ENCODE peak calls at places on chromosomes 5 and 9, in seven cellular contexts. One of them, this sample, is unnamed.

GRCh38 chr5:149759986-149760699 is 30.0 kb downstream of the PPARGC1B start:
- DNase-seq in fibroblast of mammary gland: no peak
- DNase-seq in tibial artery: no peak
- DNase-seq in heart right ventricle: no peak
- DNase-seq in mammary epithelial cell: no peak
- DNase-seq in right lobe of liver: no peak
- DNase-seq in HL-60: no peak
- DNase-seq in this sample: no peak

GRCh38 chr5:40033411-40033810 is 608.6 kb upstream of the DAB2 start:
- DNase-seq in fibroblast of mammary gland: no peak
- DNase-seq in tibial artery: no peak
- DNase-seq in heart right ventricle: no peak
- DNase-seq in mammary epithelial cell: no peak
- DNase-seq in right lobe of liver: no peak
- DNase-seq in HL-60: no peak
- DNase-seq in this sample: no peak

GRCh38 chr9:34809504-34810186 is 99.7 kb upstream of the CCL21 start:
- DNase-seq in fibroblast of mammary gland: peak
- DNase-seq in tibial artery: no peak
- DNase-seq in heart right ventricle: no peak
- DNase-seq in mammary epithelial cell: peak
- DNase-seq in right lobe of liver: peak
- DNase-seq in HL-60: no peak
- DNase-seq in this sample: no peak

GRCh38 chr9:107224252-107224651 is 58.8 kb upstream of the RAD23B start:
- DNase-seq in fibroblast of mammary gland: no peak
- DNase-seq in tibial artery: no peak
- DNase-seq in heart right ventricle: no peak
- DNase-seq in mammary epithelial cell: no peak
- DNase-seq in right lobe of liver: no peak
- DNase-seq in HL-60: no peak
- DNase-seq in this sample: no peak

GRCh38 chr5:132074091-132074771 is 642 bp downstream of the CSF2 start:
- DNase-seq in fibroblast of mammary gland: no peak
- DNase-seq in tibial artery: no peak
- DNase-seq in heart right ventricle: no peak
- DNase-seq in mammary epithelial cell: peak
- DNase-seq in right lobe of liver: no peak
- DNase-seq in HL-60: no peak
- DNase-seq in this sample: no peak

GRCh38 chr9:126397056-126397455 is 70.4 kb downstream of the MVB12B start:
- DNase-seq in fibroblast of mammary gland: no peak
- DNase-seq in tibial artery: no peak
- DNase-seq in heart right ventricle: no peak
- DNase-seq in mammary epithelial cell: peak
- DNase-seq in right lobe of liver: no peak
- DNase-seq in HL-60: no peak
- DNase-seq in this sample: no peak

GRCh38 chr9:87405677-87406544 is 91.8 kb upstream of the DAPK1 start:
- DNase-seq in fibroblast of mammary gland: peak
- DNase-seq in tibial artery: no peak
- DNase-seq in heart right ventricle: no peak
- DNase-seq in mammary epithelial cell: no peak
- DNase-seq in right lobe of liver: peak
- DNase-seq in HL-60: peak
- DNase-seq in this sample: peak

GRCh38 chr5:126043684-126044083 is 379.5 kb upstream of the GRAMD2B start:
- DNase-seq in fibroblast of mammary gland: no peak
- DNase-seq in tibial artery: no peak
- DNase-seq in heart right ventricle: no peak
- DNase-seq in mammary epithelial cell: no peak
- DNase-seq in right lobe of liver: no peak
- DNase-seq in HL-60: no peak
- DNase-seq in this sample: no peak

GRCh38 chr5:87097664-87098063 is 170.0 kb upstream of the RASA1 start:
- DNase-seq in fibroblast of mammary gland: no peak
- DNase-seq in tibial artery: no peak
- DNase-seq in heart right ventricle: no peak
- DNase-seq in mammary epithelial cell: no peak
- DNase-seq in right lobe of liver: no peak
- DNase-seq in HL-60: no peak
- DNase-seq in this sample: no peak

GRCh38 chr5:127830157-127830556 is 127.0 kb downstream of the CCDC192 start:
- DNase-seq in fibroblast of mammary gland: no peak
- DNase-seq in tibial artery: no peak
- DNase-seq in heart right ventricle: no peak
- DNase-seq in mammary epithelial cell: no peak
- DNase-seq in right lobe of liver: no peak
- DNase-seq in HL-60: no peak
- DNase-seq in this sample: no peak

GRCh38 chr5:88827997-88828396 is 55.0 kb downstream of the MEF2C start:
- DNase-seq in fibroblast of mammary gland: no peak
- DNase-seq in tibial artery: no peak
- DNase-seq in heart right ventricle: no peak
- DNase-seq in mammary epithelial cell: peak
- DNase-seq in right lobe of liver: no peak
- DNase-seq in HL-60: no peak
- DNase-seq in this sample: no peak

GRCh38 chr9:120610975-120611689 is 31.2 kb upstream of the CDK5RAP2 start:
- DNase-seq in fibroblast of mammary gland: no peak
- DNase-seq in tibial artery: no peak
- DNase-seq in heart right ventricle: no peak
- DNase-seq in mammary epithelial cell: peak
- DNase-seq in right lobe of liver: no peak
- DNase-seq in HL-60: no peak
- DNase-seq in this sample: no peak

GRCh38 chr9:134639994-134640393 is 1.6 kb upstream of the COL5A1 start:
- DNase-seq in fibroblast of mammary gland: no peak
- DNase-seq in tibial artery: no peak
- DNase-seq in heart right ventricle: no peak
- DNase-seq in mammary epithelial cell: no peak
- DNase-seq in right lobe of liver: no peak
- DNase-seq in HL-60: no peak
- DNase-seq in this sample: no peak

GRCh38 chr5:140220032-140220697 is 45.2 kb downstream of the CYSTM1 start:
- DNase-seq in fibroblast of mammary gland: peak
- DNase-seq in tibial artery: no peak
- DNase-seq in heart right ventricle: no peak
- DNase-seq in mammary epithelial cell: peak
- DNase-seq in right lobe of liver: no peak
- DNase-seq in HL-60: no peak
- DNase-seq in this sample: peak

GRCh38 chr5:147453901-147454814 is 55.7 kb downstream of the DPYSL3 start:
- DNase-seq in fibroblast of mammary gland: peak
- DNase-seq in tibial artery: peak
- DNase-seq in heart right ventricle: peak
- DNase-seq in mammary epithelial cell: peak
- DNase-seq in right lobe of liver: peak
- DNase-seq in HL-60: peak
- DNase-seq in this sample: peak

GRCh38 chr5:147448766-147449165 is 61.1 kb downstream of the DPYSL3 start:
- DNase-seq in fibroblast of mammary gland: no peak
- DNase-seq in tibial artery: no peak
- DNase-seq in heart right ventricle: no peak
- DNase-seq in mammary epithelial cell: no peak
- DNase-seq in right lobe of liver: no peak
- DNase-seq in HL-60: no peak
- DNase-seq in this sample: no peak

GRCh38 chr5:147452137-147452838 is 57.6 kb downstream of the DPYSL3 start:
- DNase-seq in fibroblast of mammary gland: no peak
- DNase-seq in tibial artery: peak
- DNase-seq in heart right ventricle: no peak
- DNase-seq in mammary epithelial cell: no peak
- DNase-seq in right lobe of liver: no peak
- DNase-seq in HL-60: no peak
- DNase-seq in this sample: no peak

GRCh38 chr5:147451125-147451524 is 58.7 kb downstream of the DPYSL3 start:
- DNase-seq in fibroblast of mammary gland: no peak
- DNase-seq in tibial artery: no peak
- DNase-seq in heart right ventricle: no peak
- DNase-seq in mammary epithelial cell: no peak
- DNase-seq in right lobe of liver: no peak
- DNase-seq in HL-60: no peak
- DNase-seq in this sample: no peak

GRCh38 chr5:147450596-147450995 is 59.3 kb downstream of the DPYSL3 start:
- DNase-seq in fibroblast of mammary gland: no peak
- DNase-seq in tibial artery: no peak
- DNase-seq in heart right ventricle: no peak
- DNase-seq in mammary epithelial cell: no peak
- DNase-seq in right lobe of liver: no peak
- DNase-seq in HL-60: no peak
- DNase-seq in this sample: no peak
- H3K4me3 ChIP-seq in fibroblast of mammary gland: no peak
- H3K4me3 ChIP-seq in tibial artery: no peak
- H3K4me3 ChIP-seq in heart right ventricle: no peak
- H3K4me3 ChIP-seq in mammary epithelial cell: no peak
- H3K4me3 ChIP-seq in right lobe of liver: no peak
- H3K4me3 ChIP-seq in HL-60: no peak
- H3K4me3 ChIP-seq in this sample: no peak

GRCh38 chr9:95115104-95115503 is 202.4 kb downstream of the FANCC start:
- DNase-seq in fibroblast of mammary gland: no peak
- DNase-seq in tibial artery: peak
- DNase-seq in heart right ventricle: no peak
- DNase-seq in mammary epithelial cell: no peak
- DNase-seq in right lobe of liver: no peak
- DNase-seq in HL-60: no peak
- DNase-seq in this sample: no peak

GRCh38 chr9:95116820-95117204 is 200.7 kb downstream of the FANCC start:
- DNase-seq in fibroblast of mammary gland: no peak
- DNase-seq in tibial artery: peak
- DNase-seq in heart right ventricle: no peak
- DNase-seq in mammary epithelial cell: peak
- DNase-seq in right lobe of liver: no peak
- DNase-seq in HL-60: no peak
- DNase-seq in this sample: no peak

GRCh38 chr9:95111716-95112115 is 205.8 kb downstream of the FANCC start:
- DNase-seq in fibroblast of mammary gland: no peak
- DNase-seq in tibial artery: peak
- DNase-seq in heart right ventricle: no peak
- DNase-seq in mammary epithelial cell: no peak
- DNase-seq in right lobe of liver: no peak
- DNase-seq in HL-60: no peak
- DNase-seq in this sample: no peak

GRCh38 chr9:95112436-95113280 is 204.9 kb downstream of the FANCC start:
- DNase-seq in fibroblast of mammary gland: no peak
- DNase-seq in tibial artery: peak
- DNase-seq in heart right ventricle: no peak
- DNase-seq in mammary epithelial cell: no peak
- DNase-seq in right lobe of liver: no peak
- DNase-seq in HL-60: no peak
- DNase-seq in this sample: no peak

DNA sequence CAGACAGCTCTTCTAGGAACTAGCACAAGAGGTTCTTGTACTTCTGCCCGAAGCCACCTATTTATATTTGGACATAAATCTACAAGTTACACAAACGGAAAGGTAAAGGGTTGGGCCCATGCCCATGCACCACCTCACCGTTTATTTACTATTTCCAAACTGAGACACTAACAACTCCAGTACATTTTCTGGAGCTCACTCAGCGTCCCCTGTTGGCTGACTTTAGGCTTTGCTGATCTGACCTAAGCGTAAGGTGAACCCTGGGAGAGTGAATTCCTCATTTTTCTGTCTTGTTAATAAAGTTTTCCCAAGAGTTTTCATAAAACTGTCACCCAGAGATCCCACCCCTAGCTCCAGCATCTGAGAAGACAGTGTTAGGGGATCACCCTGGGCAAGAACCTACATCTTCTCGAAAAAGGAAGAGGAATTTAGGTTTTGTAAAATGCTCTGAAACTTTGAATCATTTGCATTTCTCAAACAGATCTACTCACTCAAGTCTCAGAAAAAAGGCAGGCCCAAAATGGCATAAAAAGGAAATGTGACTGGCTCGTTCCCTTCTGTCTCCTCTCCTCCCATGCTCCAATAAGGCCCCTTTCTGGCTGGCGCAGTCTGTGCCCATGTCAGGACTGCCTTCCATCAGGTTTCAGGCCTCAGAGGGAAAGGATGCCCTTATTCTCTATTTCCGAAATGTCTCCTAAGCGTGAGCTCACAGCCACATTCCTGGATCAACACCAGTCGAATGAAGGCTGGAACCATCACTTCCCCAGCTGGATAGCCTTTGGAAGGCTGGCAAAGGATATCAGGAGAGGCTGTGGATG is 201.3 kb downstream of the FANCC start:
- DNase-seq in fibroblast of mammary gland: peak
- DNase-seq in tibial artery: peak
- DNase-seq in heart right ventricle: no peak
- DNase-seq in mammary epithelial cell: no peak
- DNase-seq in right lobe of liver: no peak
- DNase-seq in HL-60: no peak
- DNase-seq in this sample: no peak
- TF ChIP-seq CTCF in fibroblast of mammary gland: peak
- TF ChIP-seq CTCF in tibial artery: no peak
- TF ChIP-seq CTCF in heart right ventricle: peak
- TF ChIP-seq CTCF in mammary epithelial cell: peak
- TF ChIP-seq CTCF in right lobe of liver: peak
- TF ChIP-seq CTCF in HL-60: no peak
- TF ChIP-seq CTCF in this sample: no peak

DNA sequence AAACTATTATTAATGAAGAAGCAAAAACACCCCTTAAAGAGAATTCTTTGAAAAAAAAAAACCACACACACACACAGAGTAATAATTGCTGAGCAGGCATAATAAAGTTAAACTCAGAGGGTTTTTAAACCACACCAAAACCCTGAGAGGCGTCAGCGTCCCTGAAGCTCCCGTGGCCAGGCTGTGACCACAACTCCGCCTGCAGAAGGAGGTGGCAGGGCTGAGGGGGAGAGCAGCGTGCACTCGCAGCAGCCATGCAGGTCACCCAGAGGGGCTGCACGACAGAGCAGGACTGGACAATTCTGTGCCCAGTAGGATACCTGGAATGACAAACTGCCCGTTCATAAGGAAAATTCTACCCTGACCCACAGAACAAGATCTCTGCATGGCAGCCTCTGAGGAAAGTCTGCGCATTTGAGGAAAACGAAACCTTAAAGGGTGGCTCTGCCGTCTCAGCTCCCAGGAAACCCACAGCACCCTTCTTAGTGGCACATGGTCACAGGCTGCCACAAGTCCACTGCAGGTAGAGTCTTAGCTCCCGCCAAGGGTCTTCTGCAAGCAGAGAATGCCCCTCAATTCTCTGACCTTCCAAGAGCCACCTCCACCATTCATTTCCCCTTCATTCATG is 44.0 kb downstream of the ROR2 start:
- DNase-seq in fibroblast of mammary gland: no peak
- DNase-seq in tibial artery: no peak
- DNase-seq in heart right ventricle: peak
- DNase-seq in mammary epithelial cell: no peak
- DNase-seq in right lobe of liver: no peak
- DNase-seq in HL-60: peak
- DNase-seq in this sample: no peak
- H3K4me3 ChIP-seq in fibroblast of mammary gland: peak
- H3K4me3 ChIP-seq in tibial artery: peak
- H3K4me3 ChIP-seq in heart right ventricle: no peak
- H3K4me3 ChIP-seq in mammary epithelial cell: no peak
- H3K4me3 ChIP-seq in right lobe of liver: no peak
- H3K4me3 ChIP-seq in HL-60: peak
- H3K4me3 ChIP-seq in this sample: peak

DNA sequence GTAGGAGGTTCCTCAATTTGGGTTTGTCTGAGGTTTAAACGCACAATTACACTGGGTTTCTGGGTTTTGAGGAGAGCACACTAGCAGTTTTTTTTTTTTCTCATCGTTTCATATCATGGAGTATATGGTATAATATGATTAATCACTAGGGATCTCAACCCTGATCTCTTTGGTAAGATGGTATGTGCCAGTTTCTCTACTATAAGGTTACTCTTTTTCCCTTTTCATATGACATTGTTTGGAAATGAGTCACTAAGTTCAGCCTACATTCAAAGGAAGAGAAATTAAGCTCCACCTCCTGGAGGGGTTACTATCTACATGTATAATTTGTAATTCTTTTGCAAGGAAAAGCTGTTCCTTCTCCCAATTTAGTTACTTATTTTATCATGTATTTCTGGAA is 35.2 kb downstream of the MTRR start:
- DNase-seq in fibroblast of mammary gland: peak
- DNase-seq in tibial artery: no peak
- DNase-seq in heart right ventricle: no peak
- DNase-seq in mammary epithelial cell: peak
- DNase-seq in right lobe of liver: no peak
- DNase-seq in HL-60: no peak
- DNase-seq in this sample: no peak
- TF ChIP-seq CTCF in fibroblast of mammary gland: no peak
- TF ChIP-seq CTCF in tibial artery: no peak
- TF ChIP-seq CTCF in heart right ventricle: no peak
- TF ChIP-seq CTCF in mammary epithelial cell: no peak
- TF ChIP-seq CTCF in right lobe of liver: no peak
- TF ChIP-seq CTCF in HL-60: no peak
- TF ChIP-seq CTCF in this sample: no peak